ENCODE peak calls at places on chromosomes 5 and 9, in nine cellular contexts. R is GM20000, B is bronchial epithelial cell, O is adrenal gland, C is lung, T is heart right ventricle, I is GM10248, E is pancreas, Z is cardiac muscle cell. V is an unnamed sample.

GRCh38 chr5:140346348-140347221 is at the start of gene HBEGF:
- DNase-seq in R (peak; percentile 88), E (peak; percentile 92), B (peak; percentile 71), T (peak; percentile 84), I (peak; percentile 81), Z (peak; percentile 90), C (peak; percentile 85), O (peak; percentile 76), V (peak; percentile 84)

GRCh38 chr5:134586866-134587524 is 45.6 kb downstream of the SAR1B start:
- DNase-seq in C (peak; percentile 83), Z (peak; percentile 76), B (peak; percentile 80), I (peak; percentile 83), R (peak; percentile 78), T (peak; percentile 78), E (peak; percentile 90), O (peak; percentile 84), V (peak; percentile 79)

GRCh38 chr9:87034891-87035290 is 87.6 kb upstream of the GAS1 start:
- DNase-seq in O (no peak), B (no peak), T (no peak), C (no peak), E (no peak), R (no peak), Z (no peak), I (no peak), V (no peak)

GRCh38 chr9:37903581-37903830 is 421 bp downstream of the SLC25A51 start:
- DNase-seq in C (peak; percentile 58), B (no peak), R (no peak), O (peak; percentile 65), E (peak; percentile 91), Z (peak; percentile 70), T (no peak), I (no peak), V (no peak)

GRCh38 chr5:139740138-139740992 is 55.2 kb upstream of the PSD2 start:
- DNase-seq in R (peak; percentile 50), I (peak; percentile 60), B (no peak), Z (no peak), O (no peak), C (no peak), T (no peak), E (no peak), V (no peak)

GRCh38 chr9:135023816-135024405 is 63.6 kb upstream of the OLFM1 start:
- DNase-seq in E (no peak), T (no peak), B (no peak), O (no peak), C (no peak), Z (no peak), R (no peak), I (no peak), V (no peak)

GRCh38 chr5:124580925-124581821 is 165.3 kb downstream of the ZNF608 start:
- DNase-seq in C (no peak), I (no peak), B (no peak), T (no peak), Z (peak; percentile 51), O (no peak), R (no peak), E (peak; percentile 51), V (no peak)

GRCh38 chr9:89408628-89409101 is 89.2 kb downstream of the SEMA4D start:
- DNase-seq in C (no peak), T (no peak), O (peak; percentile 61), Z (no peak), E (no peak), R (no peak), I (no peak), B (no peak), V (no peak)

GRCh38 chr5:59423021-59423420 is 470.5 kb downstream of the PDE4D start:
- DNase-seq in B (no peak), Z (no peak), R (no peak), C (no peak), T (no peak), I (no peak), O (no peak), E (no peak), V (no peak)

GRCh38 chr9:12680341-12680740 is 12.8 kb upstream of the TYRP1 start:
- DNase-seq in C (no peak), T (no peak), E (no peak), R (no peak), O (no peak), B (peak; percentile 51), I (no peak), Z (no peak), V (no peak)

GRCh38 chr5:38576442-38576841 is 20.0 kb upstream of the LIFR start:
- DNase-seq in T (peak; percentile 49), B (no peak), E (no peak), R (no peak), C (no peak), I (no peak), O (no peak), Z (peak; percentile 46), V (no peak)

GRCh38 chr9:4222357-4222756 is 77.5 kb downstream of the GLIS3 start:
- DNase-seq in T (no peak), O (no peak), I (no peak), R (no peak), B (no peak), C (no peak), Z (peak; percentile 20), E (no peak), V (no peak)

GRCh38 chr5:175485631-175486030 is 7.3 kb downstream of the SFXN1 start:
- DNase-seq in E (no peak), B (no peak), I (no peak), O (no peak), R (no peak), Z (no peak), T (no peak), C (no peak), V (no peak)

GRCh38 chr5:39661026-39661779 is 236.4 kb upstream of the DAB2 start:
- DNase-seq in E (no peak), B (peak; percentile 68), Z (no peak), T (no peak), I (no peak), R (no peak), O (no peak), C (no peak), V (no peak)

GRCh38 chr5:151619812-151620462 is 28.8 kb upstream of the FAT2 start:
- DNase-seq in E (no peak), Z (no peak), B (peak; percentile 98), O (no peak), C (no peak), I (no peak), R (no peak), T (no peak), V (no peak)

GRCh38 chr9:8784813-8785212 is 985.2 kb upstream of the DMAC1 start:
- DNase-seq in T (no peak), C (no peak), Z (no peak), B (peak; percentile 29), O (no peak), R (no peak), I (no peak), E (no peak), V (no peak)

GRCh38 chr9:7246917-7247538 is 489.3 kb downstream of the KDM4C start:
- DNase-seq in B (peak; percentile 77), Z (no peak), C (no peak), E (no peak), O (no peak), I (no peak), T (no peak), R (no peak), V (no peak)

GRCh38 chr5:107218457-107219193 is 452.1 kb downstream of the EFNA5 start:
- DNase-seq in R (no peak), Z (no peak), I (no peak), C (no peak), O (no peak), B (peak; percentile 92), E (no peak), T (no peak), V (no peak)

GRCh38 chr5:65121880-65122436 is 353.2 kb downstream of the CWC27 start:
- DNase-seq in B (peak; percentile 45), E (no peak), Z (no peak), R (no peak), I (no peak), T (no peak), C (no peak), O (no peak), V (no peak)

GRCh38 chr5:43006411-43007202 is 33.5 kb downstream of the ANXA2R start:
- DNase-seq in B (no peak), E (no peak), I (no peak), O (no peak), T (no peak), R (no peak), C (no peak), Z (no peak), V (no peak)

GRCh38 chr5:43010956-43011355 is 29.2 kb downstream of the ANXA2R start:
- DNase-seq in C (no peak), O (no peak), R (no peak), I (no peak), T (peak; percentile 30), E (no peak), Z (no peak), B (no peak), V (no peak)

GRCh38 chr5:43007911-43008368 is 32.2 kb downstream of the ANXA2R start:
- DNase-seq in C (peak; percentile 76), Z (peak; percentile 75), E (no peak), B (peak; percentile 63), I (peak; percentile 74), R (peak; percentile 69), O (peak; percentile 82), T (peak; percentile 71), V (peak; percentile 44)

GRCh38 chr5:43007246-43007910 is 32.7 kb downstream of the ANXA2R start:
- DNase-seq in E (peak; percentile 84), T (peak; percentile 84), I (peak; percentile 69), R (peak; percentile 62), O (peak; percentile 90), C (peak; percentile 85), Z (peak; percentile 83), B (peak; percentile 90), V (peak; percentile 78)

GRCh38 chr5:43008369-43009158 is 31.6 kb downstream of the ANXA2R start:
- DNase-seq in T (peak; percentile 92), O (peak; percentile 90), I (peak; percentile 73), Z (peak; percentile 81), R (peak; percentile 63), C (peak; percentile 85), E (peak; percentile 62), B (peak; percentile 84), V (peak; percentile 81)
- TF ChIP-seq CTCF in T (no peak), O (no peak), I (peak; percentile 32), Z (peak; percentile 9), R (no peak), C (no peak), E (no peak), B (peak; percentile 22), V (no peak)

GRCh38 chr9:94681508-94681907 is 42.2 kb upstream of the FBP1 start:
- DNase-seq in B (peak; percentile 62), C (peak; percentile 76), E (peak; percentile 90), R (peak; percentile 73), I (peak; percentile 70), T (peak; percentile 81), Z (peak; percentile 79), O (peak; percentile 87), V (peak; percentile 81)
- TF ChIP-seq CTCF in B (peak; percentile 84), C (peak; percentile 66), E (peak; percentile 46), R (peak; percentile 55), I (peak; percentile 63), T (peak; percentile 75), Z (peak; percentile 67), O (peak; percentile 78), V (peak; percentile 76)

GRCh38 chr5:92777421-92777820 is 803.6 kb downstream of the NR2F1-AS1 start:
- DNase-seq in O (no peak), Z (peak; percentile 48), I (no peak), C (no peak), E (no peak), B (no peak), R (no peak), T (no peak), V (no peak)
- TF ChIP-seq CTCF in O (no peak), Z (no peak), I (no peak), C (no peak), E (no peak), B (no peak), R (no peak), T (no peak), V (no peak)

GRCh38 chr9:127918201-127919107 is 1.6 kb upstream of the ST6GALNAC4 start:
- DNase-seq in I (no peak), O (no peak), T (no peak), B (no peak), Z (peak; percentile 56), C (no peak), R (no peak), E (peak; percentile 76), V (no peak)
- TF ChIP-seq CTCF in I (peak; percentile 41), O (no peak), T (peak; percentile 18), B (peak; percentile 11), Z (no peak), C (no peak), R (peak; percentile 26), E (no peak), V (no peak)